ENCODE peak calls at places on chromosomes 3 and 15, in four cellular contexts. One of them, this sample, is unnamed. For H3K9me3, the result is how much of the 10 kb centered on the place peaks cover.

GRCh38 chr3:58353722-58354553 is 21.2 kb downstream of the PXK start:
- DNase-seq in esophagus squamous epithelium: no peak
- DNase-seq in heart left ventricle: no peak
- DNase-seq in transverse colon: no peak
- DNase-seq in this sample: no peak

GRCh38 chr3:184737641-184738518 is 26.0 kb upstream of the MAGEF1 start:
- DNase-seq in esophagus squamous epithelium: no peak
- DNase-seq in heart left ventricle: no peak
- DNase-seq in transverse colon: no peak
- DNase-seq in this sample: no peak

GRCh38 chr15:40328176-40328575 is 4.7 kb downstream of the INAFM2 start:
- DNase-seq in esophagus squamous epithelium: no peak
- DNase-seq in heart left ventricle: no peak
- DNase-seq in transverse colon: no peak
- DNase-seq in this sample: no peak

GRCh38 chr3:3110299-3110630 is at the start of gene IL5RA:
- DNase-seq in esophagus squamous epithelium: no peak
- DNase-seq in heart left ventricle: no peak
- DNase-seq in transverse colon: no peak
- DNase-seq in this sample: no peak

GRCh38 chr3:18372786-18373405 is 52.2 kb downstream of the SATB1 start:
- DNase-seq in esophagus squamous epithelium: no peak
- DNase-seq in heart left ventricle: no peak
- DNase-seq in transverse colon: no peak
- DNase-seq in this sample: no peak

GRCh38 chr15:87120555-87120954 is 1040.9 kb downstream of the AGBL1 start:
- DNase-seq in esophagus squamous epithelium: no peak
- DNase-seq in heart left ventricle: no peak
- DNase-seq in transverse colon: no peak
- DNase-seq in this sample: no peak

GRCh38 chr3:156350786-156351185 is 204.1 kb downstream of the SSR3 start:
- DNase-seq in esophagus squamous epithelium: no peak
- DNase-seq in heart left ventricle: no peak
- DNase-seq in transverse colon: no peak
- DNase-seq in this sample: no peak

GRCh38 chr3:13427662-13428603 is 7.8 kb upstream of the NUP210 start:
- DNase-seq in esophagus squamous epithelium: no peak
- DNase-seq in heart left ventricle: no peak
- DNase-seq in transverse colon: no peak
- DNase-seq in this sample: no peak

GRCh38 chr3:184354740-184355139 is 6.7 kb downstream of the CLCN2 start:
- DNase-seq in esophagus squamous epithelium: no peak
- DNase-seq in heart left ventricle: no peak
- DNase-seq in transverse colon: no peak
- DNase-seq in this sample: no peak

GRCh38 chr15:61701455-61701854 is 358.8 kb downstream of the VPS13C start:
- DNase-seq in esophagus squamous epithelium: no peak
- DNase-seq in heart left ventricle: no peak
- DNase-seq in transverse colon: no peak
- DNase-seq in this sample: no peak

GRCh38 chr3:159664011-159664410 is 324.6 kb upstream of the IL12A start:
- DNase-seq in esophagus squamous epithelium: no peak
- DNase-seq in heart left ventricle: peak
- DNase-seq in transverse colon: no peak
- DNase-seq in this sample: no peak

GRCh38 chr15:95559875-95560394 is 770.6 kb upstream of the NR2F2 start:
- DNase-seq in esophagus squamous epithelium: no peak
- DNase-seq in heart left ventricle: no peak
- DNase-seq in transverse colon: no peak
- DNase-seq in this sample: peak

GRCh38 chr3:100825574-100825973 is 116.3 kb downstream of the TFG start:
- DNase-seq in esophagus squamous epithelium: no peak
- DNase-seq in heart left ventricle: no peak
- DNase-seq in transverse colon: no peak
- DNase-seq in this sample: no peak

GRCh38 chr3:5275529-5275928 is 88.0 kb downstream of the EDEM1 start:
- DNase-seq in esophagus squamous epithelium: no peak
- DNase-seq in heart left ventricle: no peak
- DNase-seq in transverse colon: no peak
- DNase-seq in this sample: no peak

GRCh38 chr3:100040446-100040845 is 73.9 kb downstream of the FILIP1L start:
- DNase-seq in esophagus squamous epithelium: no peak
- DNase-seq in heart left ventricle: peak
- DNase-seq in transverse colon: no peak
- DNase-seq in this sample: no peak

GRCh38 chr15:67100808-67101581 is 35.6 kb downstream of the SMAD3 start:
- DNase-seq in esophagus squamous epithelium: no peak
- DNase-seq in heart left ventricle: no peak
- DNase-seq in transverse colon: no peak
- DNase-seq in this sample: no peak

GRCh38 chr15:101537681-101538080 is 48.2 kb upstream of the PCSK6 start:
- DNase-seq in esophagus squamous epithelium: no peak
- DNase-seq in heart left ventricle: no peak
- DNase-seq in transverse colon: no peak
- DNase-seq in this sample: no peak

GRCh38 chr3:16456784-16457415 is 56.6 kb downstream of the RFTN1 start:
- DNase-seq in esophagus squamous epithelium: no peak
- DNase-seq in heart left ventricle: peak
- DNase-seq in transverse colon: peak
- DNase-seq in this sample: no peak

GRCh38 chr15:25233766-25234350 is 205.0 kb downstream of the UBE3A start:
- DNase-seq in esophagus squamous epithelium: no peak
- DNase-seq in heart left ventricle: no peak
- DNase-seq in transverse colon: no peak
- DNase-seq in this sample: no peak

GRCh38 chr15:25234831-25235230 is 204.0 kb downstream of the UBE3A start:
- DNase-seq in esophagus squamous epithelium: no peak
- DNase-seq in heart left ventricle: no peak
- DNase-seq in transverse colon: no peak
- DNase-seq in this sample: no peak

GRCh38 chr15:25226360-25226759 is 212.5 kb downstream of the UBE3A start:
- DNase-seq in esophagus squamous epithelium: no peak
- DNase-seq in heart left ventricle: peak
- DNase-seq in transverse colon: no peak
- DNase-seq in this sample: no peak

GRCh38 chr15:25228261-25228660 is 210.6 kb downstream of the UBE3A start:
- DNase-seq in esophagus squamous epithelium: no peak
- DNase-seq in heart left ventricle: no peak
- DNase-seq in transverse colon: no peak
- DNase-seq in this sample: no peak

DNA sequence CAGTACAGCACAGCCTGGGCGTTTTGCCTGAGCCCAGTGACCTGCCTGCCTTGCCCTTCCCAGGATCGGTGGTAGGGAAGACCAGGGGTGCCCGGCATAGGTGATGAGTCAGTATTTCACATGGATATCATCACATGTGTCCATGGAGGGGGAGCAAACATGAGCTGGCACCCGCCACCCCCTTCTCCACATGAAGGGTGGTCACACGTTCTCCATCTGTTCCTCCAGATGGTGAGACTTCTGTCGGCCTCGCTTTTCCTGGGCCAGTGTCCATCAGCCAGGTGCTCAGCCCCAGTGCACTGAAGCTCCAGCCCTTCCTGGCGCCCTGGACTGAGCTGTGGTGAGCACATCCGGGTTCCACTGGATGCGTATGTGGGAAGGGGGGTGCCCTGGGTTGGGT is 208.4 kb downstream of the UBE3A start:
- DNase-seq in esophagus squamous epithelium: no peak
- DNase-seq in heart left ventricle: no peak
- DNase-seq in transverse colon: no peak
- DNase-seq in this sample: no peak
- H3K9me3 ChIP-seq in esophagus squamous epithelium: under half
- H3K9me3 ChIP-seq in heart left ventricle: under half
- H3K9me3 ChIP-seq in transverse colon: under half
- H3K9me3 ChIP-seq in this sample: under half

GRCh38 chr3:9384141-9384828 is 13.1 kb upstream of the SETD5 start:
- DNase-seq in esophagus squamous epithelium: no peak
- DNase-seq in heart left ventricle: no peak
- DNase-seq in transverse colon: no peak
- DNase-seq in this sample: no peak
- TF ChIP-seq POLR2A in esophagus squamous epithelium: no peak
- TF ChIP-seq POLR2A in heart left ventricle: no peak
- TF ChIP-seq POLR2A in transverse colon: no peak
- TF ChIP-seq POLR2A in this sample: no peak

DNA sequence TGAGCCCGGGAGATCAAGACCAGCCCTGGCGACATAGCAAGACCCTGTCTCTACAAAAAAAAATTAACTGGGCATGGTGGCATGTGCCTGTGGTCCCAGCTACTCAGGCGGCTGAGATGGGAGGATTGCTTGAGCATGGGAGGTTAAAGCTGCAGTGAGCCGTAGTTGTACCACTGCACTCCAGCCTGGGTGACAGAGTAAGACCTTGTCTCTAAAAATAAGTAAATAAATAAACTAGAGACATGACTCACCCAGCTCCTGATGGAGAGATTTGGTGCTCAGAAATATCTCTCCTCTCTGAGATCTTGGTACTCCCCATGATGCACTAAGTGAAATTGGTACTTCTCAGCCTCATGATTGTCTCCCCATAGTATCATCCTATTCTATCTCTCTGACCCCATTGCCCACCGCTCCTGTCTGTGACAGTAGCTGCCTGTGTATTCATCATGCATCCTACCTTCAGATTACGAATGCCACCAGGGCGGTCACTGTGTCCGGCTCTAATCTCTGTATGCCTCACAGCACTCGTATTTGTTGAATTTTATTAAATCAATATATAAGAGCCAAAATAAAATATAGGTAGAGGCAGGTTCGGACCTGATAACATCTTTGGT is 50.9 kb downstream of the ABHD2 start:
- DNase-seq in esophagus squamous epithelium: no peak
- DNase-seq in heart left ventricle: no peak
- DNase-seq in transverse colon: no peak
- DNase-seq in this sample: no peak
- H3K9me3 ChIP-seq in esophagus squamous epithelium: under half
- H3K9me3 ChIP-seq in heart left ventricle: under half
- H3K9me3 ChIP-seq in transverse colon: under half
- H3K9me3 ChIP-seq in this sample: under half

DNA sequence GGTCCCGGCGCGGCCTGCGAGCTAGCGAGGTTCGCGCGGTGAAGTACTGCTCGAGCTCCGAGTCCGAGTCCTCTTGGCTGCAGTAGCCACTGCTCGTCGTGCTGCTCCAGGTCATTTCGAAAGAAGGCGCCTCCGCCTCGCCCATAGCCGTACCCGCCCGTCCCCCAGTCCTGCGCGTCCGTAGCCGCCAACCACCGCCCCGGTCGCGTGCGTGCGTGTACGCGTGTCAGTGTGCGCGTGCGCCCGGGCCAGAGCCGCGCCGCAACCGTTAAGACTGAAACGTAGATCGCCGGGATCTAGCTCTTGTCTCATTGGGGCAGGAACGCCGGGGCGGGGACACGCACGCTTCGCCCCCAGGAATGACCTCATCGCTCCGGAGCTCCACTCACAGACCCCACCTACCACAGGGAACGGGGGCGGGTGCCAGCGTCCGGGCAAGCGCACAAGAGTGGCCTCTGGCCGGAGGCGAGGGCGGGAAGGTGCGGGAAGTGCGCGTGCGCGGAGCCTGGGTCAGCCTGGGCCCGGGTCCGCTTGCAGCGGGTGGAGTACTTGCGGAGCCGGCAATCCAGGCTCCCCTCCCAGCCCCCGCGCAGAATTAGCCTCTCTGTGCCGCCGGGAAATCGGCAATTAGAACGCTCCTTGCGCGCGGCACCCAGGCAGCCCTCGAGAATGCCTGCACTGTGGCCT is 3.3 kb downstream of the RASSF1 start:
- DNase-seq in esophagus squamous epithelium: peak
- DNase-seq in heart left ventricle: peak
- DNase-seq in transverse colon: peak
- DNase-seq in this sample: peak
- TF ChIP-seq POLR2A in esophagus squamous epithelium: no peak
- TF ChIP-seq POLR2A in heart left ventricle: peak
- TF ChIP-seq POLR2A in transverse colon: peak
- TF ChIP-seq POLR2A in this sample: peak

GRCh38 chr15:34161329-34161953 is 48.5 kb downstream of the KATNBL1 start:
- DNase-seq in esophagus squamous epithelium: no peak
- DNase-seq in heart left ventricle: no peak
- DNase-seq in transverse colon: no peak
- DNase-seq in this sample: no peak
- H3K9me3 ChIP-seq in esophagus squamous epithelium: under half
- H3K9me3 ChIP-seq in heart left ventricle: under half
- H3K9me3 ChIP-seq in transverse colon: under half
- H3K9me3 ChIP-seq in this sample: under half

GRCh38 chr15:74613953-74614743 is 1.5 kb upstream of the CLK3 start:
- DNase-seq in esophagus squamous epithelium: no peak
- DNase-seq in heart left ventricle: no peak
- DNase-seq in transverse colon: no peak
- DNase-seq in this sample: no peak

GRCh38 chr15:74614744-74615312 is 808 bp upstream of the CLK3 start:
- DNase-seq in esophagus squamous epithelium: no peak
- DNase-seq in heart left ventricle: peak
- DNase-seq in transverse colon: peak
- DNase-seq in this sample: peak

GRCh38 chr15:74615313-74616019 is at the start of gene CLK3:
- DNase-seq in esophagus squamous epithelium: peak
- DNase-seq in heart left ventricle: peak
- DNase-seq in transverse colon: peak
- DNase-seq in this sample: peak

GRCh38 chr15:74616996-74617395 is 1.4 kb downstream of the CLK3 start:
- DNase-seq in esophagus squamous epithelium: no peak
- DNase-seq in heart left ventricle: no peak
- DNase-seq in transverse colon: no peak
- DNase-seq in this sample: no peak

DNA sequence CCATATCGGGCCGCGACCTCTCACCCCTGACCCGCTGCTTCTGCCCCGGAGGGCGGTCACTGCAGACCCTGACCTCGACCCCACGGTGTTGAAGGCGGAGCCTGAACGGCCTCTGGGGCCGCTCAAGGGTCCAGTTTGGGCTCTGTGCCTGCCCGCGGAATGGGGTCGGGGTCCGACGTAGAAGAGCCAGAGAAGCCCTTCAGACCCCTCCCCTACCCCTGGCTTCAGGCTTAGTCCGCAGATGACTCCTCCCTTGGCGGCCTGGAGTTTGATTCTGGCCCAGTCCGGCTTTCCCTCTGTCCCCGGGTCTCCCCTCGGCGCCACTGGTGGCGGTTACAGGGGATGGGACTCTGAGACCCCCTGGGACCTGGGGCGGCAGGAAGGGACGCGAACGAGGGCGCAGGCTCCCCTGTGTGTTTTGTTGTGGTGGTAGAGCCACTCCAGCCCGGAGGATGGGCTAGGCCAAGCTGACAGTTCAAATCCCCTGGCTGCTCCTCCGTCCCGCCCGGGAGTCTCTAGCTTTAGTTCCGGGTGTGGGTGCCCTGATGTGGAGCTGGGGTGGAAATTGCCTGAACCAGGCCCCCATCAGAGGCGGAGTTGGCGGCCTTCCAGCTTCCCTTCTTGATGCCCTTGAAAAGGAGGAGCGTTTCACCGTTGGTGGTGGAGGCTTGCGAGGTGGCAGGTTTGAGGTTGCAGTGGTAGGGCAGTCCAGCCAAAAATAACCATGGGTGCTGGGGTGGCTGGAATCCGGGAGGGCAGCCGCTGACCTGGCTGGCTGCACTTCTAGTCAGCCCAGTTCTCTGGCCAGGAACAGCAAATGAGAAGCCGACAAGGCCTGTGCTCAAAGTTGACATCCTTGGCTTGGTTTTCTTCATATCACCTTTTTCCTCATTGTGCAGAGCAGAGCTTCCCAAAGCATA is 644 bp downstream of the CLK3 start:
- DNase-seq in esophagus squamous epithelium: no peak
- DNase-seq in heart left ventricle: peak
- DNase-seq in transverse colon: peak
- DNase-seq in this sample: peak
- TF ChIP-seq POLR2A in esophagus squamous epithelium: no peak
- TF ChIP-seq POLR2A in heart left ventricle: peak
- TF ChIP-seq POLR2A in transverse colon: peak
- TF ChIP-seq POLR2A in this sample: peak

GRCh38 chr15:73005450-73005849 is 46.8 kb upstream of the NEO1 start:
- DNase-seq in esophagus squamous epithelium: no peak
- DNase-seq in heart left ventricle: no peak
- DNase-seq in transverse colon: no peak
- DNase-seq in this sample: no peak
- H3K9me3 ChIP-seq in esophagus squamous epithelium: under half
- H3K9me3 ChIP-seq in heart left ventricle: under half
- H3K9me3 ChIP-seq in transverse colon: under half
- H3K9me3 ChIP-seq in this sample: under half